ENCODE peak calls at places on chromosome 5, in four cellular contexts. D is K562, H is HepG2, L is H1. T is an unnamed sample.
A peak's percentile ranks its signal among the peaks of the same experiment; 100 is the strongest.

GRCh38 chr5:96159076-96159475 is 197.4 kb upstream of the ELL2 start:
- DNase-seq in D (no peak), H (no peak), L (no peak), T (no peak)

GRCh38 chr5:16480821-16481538 is 15.4 kb upstream of the ZNF622 start:
- DNase-seq in D (no peak), H (no peak), L (no peak), T (no peak)

GRCh38 chr5:144247131-144247530 is 76.5 kb downstream of the KCTD16 start:
- DNase-seq in D (no peak), H (no peak), L (no peak), T (no peak)

GRCh38 chr5:36928947-36929346 is 52.4 kb downstream of the NIPBL start:
- DNase-seq in D (no peak), H (no peak), L (no peak), T (no peak)

GRCh38 chr5:110335361-110336046 is 391.0 kb downstream of the TMEM232 start:
- DNase-seq in D (no peak), H (no peak), L (no peak), T (no peak)

GRCh38 chr5:65395526-65396155 is 86.1 kb downstream of the ADAMTS6 start:
- DNase-seq in D (no peak), H (no peak), L (no peak), T (no peak)

GRCh38 chr5:77239126-77239741 is 28.8 kb downstream of the PDE8B start:
- DNase-seq in D (peak; percentile 8), H (peak; percentile 12), L (no peak), T (peak; percentile 25)

GRCh38 chr5:93611900-93612898 is 29.2 kb downstream of the NR2F1 start:
- DNase-seq in D (no peak), H (no peak), L (peak; percentile 72), T (peak; percentile 31)

GRCh38 chr5:115096034-115096769 is 73.5 kb downstream of the TRIM36 start:
- DNase-seq in D (peak; percentile 8), H (no peak), L (no peak), T (no peak)

GRCh38 chr5:157607371-157608161 is 32.0 kb upstream of the ADAM19 start:
- DNase-seq in D (peak; percentile 18), H (no peak), L (no peak), T (peak; percentile 12)

GRCh38 chr5:148682283-148683026 is 28.1 kb upstream of the HTR4 start:
- DNase-seq in D (peak; percentile 91), H (no peak), L (no peak), T (no peak)

GRCh38 chr5:38184627-38185026 is 73.7 kb upstream of the EGFLAM start:
- DNase-seq in D (no peak), H (no peak), L (no peak), T (no peak)

GRCh38 chr5:57174128-57174849 is 430 bp downstream of the GPBP1 start:
- DNase-seq in D (peak; percentile 52), H (no peak), L (no peak), T (peak; percentile 36)

GRCh38 chr5:57753446-57753845 is 270.8 kb upstream of the ACTBL2 start:
- DNase-seq in D (no peak), H (no peak), L (no peak), T (no peak)

GRCh38 chr5:179212870-179213269 is 132.4 kb downstream of the ADAMTS2 start:
- DNase-seq in D (no peak), H (no peak), L (no peak), T (no peak)

GRCh38 chr5:163916376-163916775 is 411.0 kb downstream of the MAT2B start:
- DNase-seq in D (no peak), H (no peak), L (no peak), T (no peak)

GRCh38 chr5:115736004-115736689 is 80.3 kb downstream of the CDO1 start:
- DNase-seq in D (no peak), H (no peak), L (no peak), T (no peak)

GRCh38 chr5:107215581-107215980 is 455.2 kb downstream of the EFNA5 start:
- DNase-seq in D (no peak), H (no peak), L (no peak), T (peak; percentile 2)

GRCh38 chr5:112294126-112294525 is 125.0 kb downstream of the EPB41L4A start:
- DNase-seq in D (no peak), H (no peak), L (no peak), T (no peak)

GRCh38 chr5:75460532-75460931 is 50.9 kb downstream of the CERT1 start:
- DNase-seq in D (no peak), H (no peak), L (no peak), T (no peak)

GRCh38 chr5:41856644-41857491 is 13.4 kb downstream of the OXCT1 start:
- DNase-seq in D (peak; percentile 86), H (peak; percentile 58), L (peak; percentile 60), T (peak; percentile 69)

GRCh38 chr5:147458581-147458980 is 51.3 kb downstream of the DPYSL3 start:
- DNase-seq in D (no peak), H (no peak), L (no peak), T (no peak)

GRCh38 chr5:89255845-89256463 is 373.0 kb upstream of the MEF2C start:
- DNase-seq in D (peak; percentile 74), H (no peak), L (no peak), T (peak; percentile 3)

GRCh38 chr5:98308960-98309359 is 464.5 kb upstream of the RGMB start:
- DNase-seq in D (no peak), H (no peak), L (no peak), T (no peak)

GRCh38 chr5:164013077-164013670 is 507.8 kb downstream of the MAT2B start:
- DNase-seq in D (peak; percentile 80), H (peak; percentile 45), L (peak; percentile 77), T (peak; percentile 11)

GRCh38 chr5:32307769-32308194 is 5.0 kb downstream of the MTMR12 start:
- DNase-seq in D (no peak), H (no peak), L (no peak), T (no peak)

GRCh38 chr5:64958757-64959391 is 190.1 kb downstream of the CWC27 start:
- DNase-seq in D (peak; percentile 26), H (peak; percentile 11), L (no peak), T (peak; percentile 35)

GRCh38 chr5:139690385-139691274 is 42.5 kb downstream of the CXXC5 start:
- DNase-seq in D (peak; percentile 85), H (no peak), L (peak; percentile 48), T (no peak)

GRCh38 chr5:73448451-73449136 is at the start of gene FOXD1:
- DNase-seq in D (peak; percentile 78), H (peak; percentile 32), L (peak; percentile 88), T (peak; percentile 95)

GRCh38 chr5:43367909-43368648 is 44.1 kb downstream of the CCL28 start:
- DNase-seq in D (peak; percentile 31), H (no peak), L (no peak), T (no peak)

GRCh38 chr5:124263680-124264491 is 482.6 kb downstream of the ZNF608 start:
- DNase-seq in D (no peak), H (no peak), L (peak; percentile 51), T (no peak)

GRCh38 chr5:163165277-163165676 is 272.1 kb upstream of the CCNG1 start:
- DNase-seq in D (no peak), H (no peak), L (no peak), T (no peak)

GRCh38 chr5:97095318-97095732 is 47.1 kb downstream of the LIX1 start:
- DNase-seq in D (no peak), H (no peak), L (no peak), T (no peak)

GRCh38 chr5:10838038-10838437 is 77.0 kb upstream of the DAP start:
- DNase-seq in D (peak; percentile 28), H (peak; percentile 18), L (no peak), T (no peak)

DNA sequence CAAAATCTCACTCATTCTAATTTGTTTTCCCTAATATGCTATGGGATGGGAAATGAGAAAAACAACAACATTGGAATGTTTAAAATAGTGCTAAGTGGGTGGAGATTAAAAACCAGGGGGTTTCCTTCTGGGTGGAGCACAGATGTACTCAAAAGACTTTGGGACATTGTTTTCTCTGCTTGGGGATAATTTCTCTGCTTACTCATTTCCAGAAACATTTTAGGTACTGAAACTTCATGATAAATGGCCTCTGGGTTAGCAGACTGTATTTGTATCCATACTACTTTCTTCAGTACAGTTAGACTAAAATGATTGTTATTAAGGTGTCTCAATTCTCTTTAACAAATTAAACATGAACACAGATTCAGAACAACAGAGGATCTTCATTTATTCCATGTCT is 17.4 kb downstream of the ELOVL7 start:
- DNase-seq in D (no peak), H (no peak), L (no peak), T (no peak)
- TF ChIP-seq EP300 in D (no peak), H (no peak), L (no peak), T (no peak)

DNA sequence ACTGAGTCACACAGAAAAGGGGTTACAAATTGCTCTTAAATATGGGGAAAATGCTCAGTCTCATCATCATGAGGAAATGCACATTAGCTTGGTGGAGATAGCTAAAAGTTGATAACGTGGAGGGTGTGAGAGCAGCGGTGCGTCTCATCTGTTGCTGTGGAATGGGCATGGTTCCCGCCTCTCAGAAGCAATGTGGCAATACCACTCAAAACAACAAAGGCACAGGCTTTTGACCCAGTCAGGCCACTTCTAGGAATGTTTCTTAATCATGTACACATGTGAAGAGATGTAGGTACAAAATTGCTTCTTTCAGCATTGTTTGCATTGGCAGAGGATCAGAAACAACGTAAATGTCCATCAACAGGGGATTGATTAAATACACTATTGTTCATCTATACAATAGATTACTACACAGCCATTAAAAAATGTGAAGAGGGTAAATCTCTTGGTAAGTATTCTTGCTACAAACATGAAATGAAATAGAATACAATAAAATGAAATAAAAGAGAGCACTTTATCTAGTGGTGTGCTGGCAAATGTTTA is 212.6 kb upstream of the MSX2 start:
- DNase-seq in D (no peak), H (peak; percentile 19), L (no peak), T (no peak)
- TF ChIP-seq PHF8 in D (no peak), H (no peak), L (no peak), T (no peak)

GRCh38 chr5:91266184-91266705 is 116.9 kb downstream of the ARRDC3 start:
- DNase-seq in D (peak; percentile 45), H (no peak), L (no peak), T (peak; percentile 26)
- TF ChIP-seq RFX5 in D (no peak), H (no peak), L (no peak), T (no peak)

DNA sequence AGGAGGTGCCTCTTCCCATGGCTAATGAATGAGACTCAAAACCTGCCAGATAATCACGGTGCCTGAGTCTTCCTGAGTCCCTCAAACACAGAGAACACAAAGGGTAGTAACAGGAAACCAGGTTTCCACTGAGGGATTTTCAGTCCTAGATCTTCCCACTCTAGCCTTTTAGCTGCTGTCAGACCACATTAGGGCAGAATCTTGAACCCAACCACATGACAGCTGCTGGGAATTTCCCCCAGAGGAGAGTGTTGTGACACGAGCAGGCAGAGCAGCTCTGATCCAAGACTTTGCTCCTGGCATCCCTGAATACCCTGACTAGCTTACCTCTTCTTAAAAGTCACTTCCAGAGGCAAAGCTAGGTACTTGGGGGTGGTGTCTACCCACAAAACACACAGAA is 28.3 kb upstream of the HSPA9 start:
- DNase-seq in D (no peak), H (no peak), L (no peak), T (no peak)
- TF ChIP-seq EP300 in D (no peak), H (no peak), L (no peak), T (no peak)